ENCODE peak calls at places on chromosomes 13 and 19, in five cellular contexts. One of them, this sample, is unnamed.

GRCh38 chr19:5131866-5132561 is 163.1 kb downstream of the KDM4B start:
- DNase-seq in left ventricle myocardium inferior: no peak
- DNase-seq in activated CD4-positive, CD25-positive, alpha-beta regulatory T cell: peak; percentile 24
- DNase-seq in smooth muscle cell of the brain vasculature: no peak
- DNase-seq in fibroblast of lung: peak; percentile 19
- DNase-seq in this sample: no peak

GRCh38 chr13:98509271-98510155 is 67.4 kb downstream of the STK24 start:
- DNase-seq in left ventricle myocardium inferior: peak; percentile 65
- DNase-seq in fibroblast of lung: peak; percentile 89
- DNase-seq in smooth muscle cell of the brain vasculature: no peak
- DNase-seq in activated CD4-positive, CD25-positive, alpha-beta regulatory T cell: no peak
- DNase-seq in this sample: peak; percentile 75

GRCh38 chr13:101144808-101145419 is 271.4 kb downstream of the NALCN start:
- DNase-seq in activated CD4-positive, CD25-positive, alpha-beta regulatory T cell: no peak
- DNase-seq in fibroblast of lung: peak; percentile 47
- DNase-seq in left ventricle myocardium inferior: no peak
- DNase-seq in smooth muscle cell of the brain vasculature: peak; percentile 31
- DNase-seq in this sample: peak; percentile 27

GRCh38 chr13:24074687-24075086 is 85.8 kb upstream of the SPATA13 start:
- DNase-seq in smooth muscle cell of the brain vasculature: no peak
- DNase-seq in activated CD4-positive, CD25-positive, alpha-beta regulatory T cell: no peak
- DNase-seq in left ventricle myocardium inferior: no peak
- DNase-seq in fibroblast of lung: no peak
- DNase-seq in this sample: peak; percentile 64

GRCh38 chr13:66994097-66994496 is 236.0 kb downstream of the PCDH9 start:
- DNase-seq in fibroblast of lung: peak; percentile 81
- DNase-seq in activated CD4-positive, CD25-positive, alpha-beta regulatory T cell: no peak
- DNase-seq in left ventricle myocardium inferior: peak; percentile 45
- DNase-seq in smooth muscle cell of the brain vasculature: no peak
- DNase-seq in this sample: peak; percentile 37

GRCh38 chr19:14576363-14576762 is 4.5 kb upstream of the NDUFB7 start:
- DNase-seq in activated CD4-positive, CD25-positive, alpha-beta regulatory T cell: no peak
- DNase-seq in left ventricle myocardium inferior: no peak
- DNase-seq in fibroblast of lung: no peak
- DNase-seq in smooth muscle cell of the brain vasculature: no peak
- DNase-seq in this sample: no peak

GRCh38 chr13:95920485-95920884 is 132.7 kb downstream of the UGGT2 start:
- DNase-seq in fibroblast of lung: peak; percentile 53
- DNase-seq in left ventricle myocardium inferior: no peak
- DNase-seq in activated CD4-positive, CD25-positive, alpha-beta regulatory T cell: no peak
- DNase-seq in smooth muscle cell of the brain vasculature: no peak
- DNase-seq in this sample: no peak

GRCh38 chr13:48586591-48587103 is 53.8 kb upstream of the RCBTB2 start:
- DNase-seq in activated CD4-positive, CD25-positive, alpha-beta regulatory T cell: no peak
- DNase-seq in left ventricle myocardium inferior: peak; percentile 66
- DNase-seq in smooth muscle cell of the brain vasculature: no peak
- DNase-seq in fibroblast of lung: peak; percentile 71
- DNase-seq in this sample: peak; percentile 55

GRCh38 chr13:99969368-99969933 is 2.1 kb downstream of the ZIC5 start:
- DNase-seq in activated CD4-positive, CD25-positive, alpha-beta regulatory T cell: no peak
- DNase-seq in fibroblast of lung: no peak
- DNase-seq in left ventricle myocardium inferior: no peak
- DNase-seq in smooth muscle cell of the brain vasculature: no peak
- DNase-seq in this sample: no peak

GRCh38 chr19:18587962-18588610 is 512 bp upstream of the REX1BD start:
- DNase-seq in left ventricle myocardium inferior: no peak
- DNase-seq in smooth muscle cell of the brain vasculature: no peak
- DNase-seq in activated CD4-positive, CD25-positive, alpha-beta regulatory T cell: no peak
- DNase-seq in fibroblast of lung: no peak
- DNase-seq in this sample: no peak

GRCh38 chr13:93535256-93535655 is 308.6 kb downstream of the GPC6 start:
- DNase-seq in fibroblast of lung: peak; percentile 76
- DNase-seq in smooth muscle cell of the brain vasculature: no peak
- DNase-seq in activated CD4-positive, CD25-positive, alpha-beta regulatory T cell: no peak
- DNase-seq in left ventricle myocardium inferior: no peak
- DNase-seq in this sample: no peak

GRCh38 chr13:60351326-60351725 is 45.7 kb upstream of the TDRD3 start:
- DNase-seq in left ventricle myocardium inferior: no peak
- DNase-seq in smooth muscle cell of the brain vasculature: peak; percentile 93
- DNase-seq in fibroblast of lung: peak; percentile 76
- DNase-seq in activated CD4-positive, CD25-positive, alpha-beta regulatory T cell: no peak
- DNase-seq in this sample: no peak

GRCh38 chr13:111924676-111925075 is 142.3 kb upstream of the SOX1 start:
- DNase-seq in left ventricle myocardium inferior: no peak
- DNase-seq in fibroblast of lung: no peak
- DNase-seq in activated CD4-positive, CD25-positive, alpha-beta regulatory T cell: no peak
- DNase-seq in smooth muscle cell of the brain vasculature: no peak
- DNase-seq in this sample: no peak

GRCh38 chr13:89812856-89813255 is 1534.6 kb upstream of the MIR17HG start:
- DNase-seq in fibroblast of lung: no peak
- DNase-seq in smooth muscle cell of the brain vasculature: no peak
- DNase-seq in left ventricle myocardium inferior: no peak
- DNase-seq in activated CD4-positive, CD25-positive, alpha-beta regulatory T cell: no peak
- DNase-seq in this sample: no peak

GRCh38 chr13:41004875-41005693 is 14.0 kb downstream of the ELF1 start:
- DNase-seq in activated CD4-positive, CD25-positive, alpha-beta regulatory T cell: no peak
- DNase-seq in fibroblast of lung: no peak
- DNase-seq in left ventricle myocardium inferior: no peak
- DNase-seq in smooth muscle cell of the brain vasculature: no peak
- DNase-seq in this sample: no peak

GRCh38 chr13:71632721-71633120 is 234.3 kb downstream of the DACH1 start:
- DNase-seq in smooth muscle cell of the brain vasculature: no peak
- DNase-seq in left ventricle myocardium inferior: no peak
- DNase-seq in activated CD4-positive, CD25-positive, alpha-beta regulatory T cell: no peak
- DNase-seq in fibroblast of lung: no peak
- DNase-seq in this sample: peak; percentile 65

This sample was measured in pulmonary artery endothelial cell.